ENCODE peak calls at places on chromosomes 6 and 20, in ten cellular contexts. K is pancreas, E is K562, Q is stomach, F is left ventricle myocardium inferior, H is keratinocyte, C is A549, A is OCI-LY7, S is ovary, U is heart left ventricle. L is an unnamed sample.
A peak's percentile ranks its signal among the peaks of the same experiment; 100 is the strongest.

GRCh38 chr6:32087574-32088486 is 21.3 kb downstream of the TNXB start:
- DNase-seq in K (peak; percentile 76), E (peak; percentile 93), Q (peak; percentile 93), F (peak; percentile 85), H (peak; percentile 38), C (peak; percentile 88), A (peak; percentile 82), S (peak; percentile 97), U (peak; percentile 89), L (no peak)

GRCh38 chr20:57473246-57474042 is 51.5 kb downstream of the CTCFL start:
- DNase-seq in K (no peak), E (no peak), Q (no peak), F (no peak), H (no peak), C (no peak), A (peak; percentile 93), S (peak; percentile 30), U (peak; percentile 65), L (no peak)

GRCh38 chr6:79927758-79928157 is 19.6 kb downstream of the ELOVL4 start:
- DNase-seq in K (no peak), E (no peak), Q (no peak), F (no peak), H (no peak), C (no peak), A (no peak), S (no peak), U (no peak), L (no peak)

GRCh38 chr6:135274561-135275293 is 93.6 kb downstream of the MYB start:
- DNase-seq in K (no peak), E (no peak), Q (no peak), F (no peak), H (no peak), C (no peak), A (no peak), S (no peak), U (no peak), L (no peak)

GRCh38 chr6:96466149-96466863 is 55.3 kb upstream of the UFL1 start:
- DNase-seq in K (no peak), E (no peak), Q (no peak), F (no peak), H (no peak), C (no peak), A (no peak), S (no peak), U (no peak), L (no peak)

GRCh38 chr6:83221302-83221701 is 28.1 kb downstream of the RWDD2A start:
- DNase-seq in K (no peak), E (no peak), Q (no peak), F (no peak), H (no peak), C (no peak), A (no peak), S (no peak), U (no peak), L (no peak)

GRCh38 chr6:118565317-118565960 is 17.3 kb downstream of the PLN start:
- DNase-seq in K (no peak), E (peak; percentile 44), Q (no peak), F (no peak), H (no peak), C (peak; percentile 69), A (peak; percentile 82), S (no peak), U (no peak), L (no peak)

GRCh38 chr20:20711413-20711812 is 1.0 kb downstream of the RALGAPA2 start:
- DNase-seq in K (peak; percentile 19), E (no peak), Q (no peak), F (no peak), H (no peak), C (no peak), A (peak; percentile 37), S (no peak), U (no peak), L (no peak)

GRCh38 chr6:29325777-29326176 is 24.3 kb downstream of the OR14J1 start:
- DNase-seq in K (no peak), E (no peak), Q (no peak), F (no peak), H (no peak), C (no peak), A (no peak), S (no peak), U (no peak), L (no peak)

GRCh38 chr6:156848533-156848932 is 71.4 kb downstream of the ARID1B start:
- DNase-seq in K (no peak), E (peak; percentile 66), Q (no peak), F (peak; percentile 84), H (no peak), C (no peak), A (no peak), S (peak; percentile 76), U (peak; percentile 85), L (no peak)

GRCh38 chr20:43388267-43389081 is 69.2 kb upstream of the SRSF6 start:
- DNase-seq in K (peak; percentile 18), E (peak; percentile 32), Q (no peak), F (peak; percentile 81), H (no peak), C (no peak), A (no peak), S (no peak), U (peak; percentile 83), L (peak; percentile 82)

GRCh38 chr6:138543648-138544047 is 44.4 kb upstream of the NHSL1 start:
- DNase-seq in K (no peak), E (no peak), Q (no peak), F (no peak), H (no peak), C (no peak), A (no peak), S (no peak), U (no peak), L (no peak)

GRCh38 chr6:138541793-138542481 is 42.6 kb upstream of the NHSL1 start:
- DNase-seq in K (no peak), E (no peak), Q (no peak), F (no peak), H (no peak), C (no peak), A (no peak), S (no peak), U (no peak), L (no peak)

GRCh38 chr6:138546733-138547185 is 47.5 kb upstream of the NHSL1 start:
- DNase-seq in K (no peak), E (no peak), Q (no peak), F (no peak), H (peak; percentile 19), C (no peak), A (no peak), S (no peak), U (no peak), L (no peak)

GRCh38 chr6:138545621-138545980 is 46.3 kb upstream of the NHSL1 start:
- DNase-seq in K (peak; percentile 14), E (no peak), Q (peak; percentile 69), F (peak; percentile 84), H (no peak), C (no peak), A (no peak), S (peak; percentile 37), U (peak; percentile 89), L (no peak)

DNA sequence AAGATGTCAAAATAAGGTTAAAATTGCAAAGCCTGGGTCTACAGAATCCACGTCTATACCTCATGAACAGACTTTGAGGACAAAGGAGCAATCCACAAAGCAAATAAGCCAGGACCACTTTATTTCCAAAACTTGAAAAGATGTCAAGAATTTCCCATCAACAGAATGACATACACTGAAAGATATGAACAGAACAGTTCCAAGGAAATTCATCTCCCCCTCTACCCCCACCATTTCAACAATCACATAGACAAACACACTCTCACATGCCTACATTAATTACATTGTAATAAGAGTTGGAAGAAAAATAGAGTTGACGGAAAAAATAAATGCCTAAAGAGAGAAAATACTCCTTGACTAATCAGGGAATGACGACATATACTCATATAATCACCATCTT is 45.2 kb upstream of the NHSL1 start:
- DNase-seq in K (no peak), E (no peak), Q (no peak), F (no peak), H (no peak), C (no peak), A (no peak), S (no peak), U (no peak), L (no peak)
- H3K4me3 ChIP-seq in K (no peak overlapping the region), E (no peak overlapping the region), Q (no peak overlapping the region), F (peak overlapping the region; percentile 65), H (no peak overlapping the region), C (no peak overlapping the region), A (no peak overlapping the region), S (no peak overlapping the region), U (peak overlapping the region; percentile 50), L (no peak overlapping the region)

DNA sequence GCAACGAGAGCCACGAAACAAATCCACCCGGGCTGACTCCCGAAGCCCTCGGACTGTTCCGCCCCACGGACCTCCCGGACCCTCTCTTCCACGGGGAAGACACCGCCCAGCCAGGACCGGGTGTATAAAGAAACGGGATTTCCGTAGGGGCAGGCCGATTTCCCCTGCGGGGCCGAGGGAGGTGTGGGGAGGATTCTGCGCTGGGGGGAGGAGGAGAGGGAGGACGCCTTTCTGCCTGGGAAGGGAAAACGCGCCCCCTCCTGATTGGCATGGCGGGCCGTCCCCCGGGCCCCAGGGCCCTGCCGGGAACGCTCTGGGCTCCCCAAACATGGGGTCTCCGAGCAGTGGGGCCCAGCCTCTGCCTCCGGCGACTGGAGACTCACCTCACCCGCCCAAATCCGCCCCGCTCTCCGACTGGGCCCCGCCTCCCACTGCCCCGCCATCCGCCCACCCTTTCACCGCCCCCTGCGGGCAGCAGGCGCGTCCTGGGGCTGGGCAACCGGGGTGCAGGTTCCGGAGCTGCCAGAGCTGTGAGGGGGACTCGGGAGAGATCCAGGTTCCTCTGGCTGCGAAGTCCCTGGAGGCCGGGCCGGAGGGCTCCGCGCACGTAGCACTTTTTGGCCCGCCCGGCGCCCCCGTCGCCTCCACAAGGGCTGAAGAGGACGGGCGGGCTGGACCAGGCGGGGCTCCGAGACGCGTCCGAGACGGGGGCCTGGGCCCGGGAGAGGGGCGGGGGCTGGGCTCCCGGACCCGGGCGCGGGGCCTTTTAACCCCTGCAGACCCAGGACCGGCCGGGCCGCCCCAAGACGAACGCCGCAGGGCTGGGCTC is 586 bp upstream of the PPDPF start:
- DNase-seq in K (peak; percentile 55), E (peak; percentile 66), Q (no peak), F (peak; percentile 70), H (no peak), C (peak; percentile 57), A (peak; percentile 55), S (peak; percentile 81), U (peak; percentile 86), L (peak; percentile 66)
- TF ChIP-seq CTCF in K (no peak), E (peak; percentile 23), Q (no peak), F (peak; percentile 57), H (no peak), C (peak; percentile 18), A (peak; percentile 40), S (peak; percentile 35), U (peak; percentile 43), L (peak; percentile 47)

DNA sequence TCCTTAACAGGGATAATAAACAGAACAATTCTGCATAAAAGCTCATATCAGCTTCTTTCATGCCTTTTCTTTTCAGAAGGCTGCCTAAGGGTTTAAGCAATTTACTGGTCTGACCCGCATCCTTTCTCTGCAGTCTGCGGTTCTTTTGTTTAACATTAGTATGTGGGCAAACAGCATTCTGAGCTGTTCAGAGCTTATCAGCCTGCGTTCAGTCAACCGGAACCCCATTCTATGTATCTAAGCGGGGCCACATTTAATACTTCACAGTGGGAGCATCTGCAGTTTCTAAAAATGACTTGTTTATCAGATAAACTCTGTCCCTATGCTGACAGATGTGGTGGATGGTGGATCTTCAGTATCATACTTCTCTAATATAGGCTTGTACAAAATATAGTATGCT is 758.9 kb upstream of the MMS22L start:
- DNase-seq in K (no peak), E (no peak), Q (no peak), F (no peak), H (no peak), C (no peak), A (no peak), S (no peak), U (no peak), L (no peak)
- H3K27ac ChIP-seq in K (no peak overlapping the region), E (no peak overlapping the region), Q (no peak overlapping the region), F (no peak overlapping the region), H (no peak overlapping the region), C (no peak overlapping the region), A (no peak overlapping the region), S (no peak overlapping the region), U (no peak overlapping the region), L (no peak overlapping the region)

GRCh38 chr6:3746119-3746691 is 5.3 kb downstream of the PXDC1 start:
- DNase-seq in K (no peak), E (no peak), Q (peak; percentile 25), F (no peak), H (no peak), C (no peak), A (no peak), S (peak; percentile 29), U (no peak), L (no peak)
- H3K4me3 ChIP-seq in K (no peak overlapping the region), E (no peak overlapping the region), Q (no peak overlapping the region), F (peak overlapping the region; percentile 9), H (no peak overlapping the region), C (no peak overlapping the region), A (no peak overlapping the region), S (no peak overlapping the region), U (no peak overlapping the region), L (no peak overlapping the region)